ENCODE peak calls at places on chromosomes 6 and 20, in nine cellular contexts. R is SJSA1; I is kidney epithelial cell; C is BJ; U is fibroblast of mammary gland; D is activated naive CD8-positive, alpha-beta T cell treated with anti-CD3 and anti-CD28 coated beads, Interleukin-2, amount 50 U/mL, for 24 hours; V is activated CD4-positive, CD25-positive, alpha-beta regulatory T cell; W is Caki2; Q is cardiac fibroblast. X is an unnamed sample.

GRCh38 chr6:155311076-155311475 is 3.2 kb downstream of the TFB1M start:
- DNase-seq in R (no peak), I (no peak), C (no peak), U (no peak), D (no peak), V (no peak), W (no peak), Q (no peak), X (no peak)

GRCh38 chr6:157599191-157599590 is 218.2 kb downstream of the ZDHHC14 start:
- DNase-seq in R (peak; percentile 28), I (no peak), C (no peak), U (no peak), D (no peak), V (no peak), W (no peak), Q (no peak), X (no peak)

GRCh38 chr6:42979523-42980177 is 669 bp upstream of the PEX6 start:
- DNase-seq in R (no peak), I (no peak), C (no peak), U (peak; percentile 62), D (no peak), V (no peak), W (no peak), Q (peak; percentile 56), X (no peak)

GRCh38 chr6:64988148-64988547 is 718.9 kb downstream of the EYS start:
- DNase-seq in R (no peak), I (no peak), C (no peak), U (no peak), D (no peak), V (no peak), W (no peak), Q (no peak), X (no peak)

GRCh38 chr20:40651121-40651520 is 37.9 kb downstream of the MAFB start:
- DNase-seq in R (no peak), I (no peak), C (no peak), U (peak; percentile 26), D (no peak), V (no peak), W (no peak), Q (peak; percentile 38), X (no peak)

GRCh38 chr6:88449770-88450169 is 283.6 kb upstream of the CNR1 start:
- DNase-seq in R (no peak), I (no peak), C (no peak), U (peak; percentile 49), D (no peak), V (no peak), W (no peak), Q (peak; percentile 53), X (no peak)

GRCh38 chr6:156279306-156279969 is 497.7 kb upstream of the ARID1B start:
- DNase-seq in R (no peak), I (no peak), C (peak; percentile 0), U (no peak), D (no peak), V (no peak), W (no peak), Q (no peak), X (no peak)

GRCh38 chr6:16999486-17000436 is 102.1 kb upstream of the STMND1 start:
- DNase-seq in R (no peak), I (no peak), C (peak; percentile 86), U (peak; percentile 93), D (no peak), V (no peak), W (no peak), Q (peak; percentile 69), X (no peak)

GRCh38 chr6:3278691-3279090 is 19.9 kb downstream of the PSMG4 start:
- DNase-seq in R (no peak), I (no peak), C (no peak), U (no peak), D (no peak), V (no peak), W (no peak), Q (no peak), X (no peak)

GRCh38 chr6:124541601-124542000 is 420.6 kb upstream of the RNF217 start:
- DNase-seq in R (no peak), I (no peak), C (no peak), U (no peak), D (no peak), V (no peak), W (no peak), Q (no peak), X (no peak)

GRCh38 chr6:69937402-69938131 is 71.2 kb downstream of the COL19A1 start:
- DNase-seq in R (no peak), I (no peak), C (no peak), U (no peak), D (no peak), V (no peak), W (no peak), Q (no peak), X (no peak)

GRCh38 chr6:7196019-7196402 is 88.2 kb downstream of the RREB1 start:
- DNase-seq in R (no peak), I (no peak), C (no peak), U (no peak), D (no peak), V (no peak), W (no peak), Q (no peak), X (peak; percentile 8)

GRCh38 chr20:58706975-58707681 is 14.5 kb downstream of the NPEPL1 start:
- DNase-seq in R (peak; percentile 33), I (no peak), C (no peak), U (no peak), D (no peak), V (no peak), W (no peak), Q (no peak), X (no peak)

X was measured in stimulated activated CD4-positive, alpha-beta T cell treated with anti-CD3 and anti-CD28 coated beads, Interleukin-15, amount 100 ng/mL, for 24 hours.